ENCODE peak calls at places on chromosomes 13 and 19, in four cellular contexts. A is NCI-H510A, F is T-helper 1 cell, M is GM23338. W is an unnamed sample.

GRCh38 chr13:36904219-36904618 is 15.8 kb downstream of the SMAD9 start:
- DNase-seq in A (peak; percentile 47), F (no peak), M (no peak), W (peak; percentile 89)

GRCh38 chr13:30766957-30767603 is 31.7 kb downstream of the ALOX5AP start:
- DNase-seq in A (no peak), F (no peak), M (no peak), W (no peak)

GRCh38 chr13:19597523-19597922 is 35.9 kb upstream of the MPHOSPH8 start:
- DNase-seq in A (no peak), F (no peak), M (no peak), W (no peak)

GRCh38 chr19:38719761-38720558 is 24.3 kb downstream of the CAPN12 start:
- DNase-seq in A (no peak), F (no peak), M (no peak), W (no peak)

GRCh38 chr13:99065250-99066015 is 87.6 kb upstream of the DOCK9 start:
- DNase-seq in A (no peak), F (no peak), M (no peak), W (no peak)

GRCh38 chr13:32734511-32734910 is 148.3 kb downstream of the PDS5B start:
- DNase-seq in A (no peak), F (no peak), M (no peak), W (no peak)

GRCh38 chr13:95756072-95756471 is 79.1 kb downstream of the DNAJC3 start:
- DNase-seq in A (no peak), F (no peak), M (no peak), W (no peak)

GRCh38 chr19:2309734-2310362 is 1.9 kb upstream of the LINGO3 start:
- DNase-seq in A (no peak), F (no peak), M (no peak), W (no peak)

GRCh38 chr13:48633695-48634094 is 20.0 kb upstream of the CYSLTR2 start:
- DNase-seq in A (no peak), F (no peak), M (no peak), W (no peak)

GRCh38 chr19:38290631-38291147 is 13.4 kb upstream of the C19orf33 start:
- DNase-seq in A (no peak), F (no peak), M (no peak), W (no peak)

GRCh38 chr19:7670150-7670784 is 1.4 kb downstream of the RETN start:
- DNase-seq in A (no peak), F (no peak), M (peak; percentile 65), W (no peak)

GRCh38 chr13:66001136-66001535 is 1229.0 kb downstream of the PCDH9 start:
- DNase-seq in A (no peak), F (no peak), M (no peak), W (no peak)

GRCh38 chr19:18290250-18291018 is 9.0 kb upstream of the JUND start:
- DNase-seq in A (no peak), F (peak; percentile 72), M (no peak), W (no peak)